ENCODE peak calls at places on chromosomes 3 and 15, in five cellular contexts. P is PC-9, O is neural progenitor cell, J is mammary epithelial cell, H is hepatocyte. T is an unnamed sample.

GRCh38 chr3:32354362-32354778 is 37.3 kb upstream of the CMTM7 start:
- DNase-seq in J (no peak), P (no peak), O (no peak), H (peak), T (no peak)

GRCh38 chr3:192570757-192571156 is 156.6 kb downstream of the FGF12 start:
- DNase-seq in O (no peak), H (no peak), P (no peak), J (peak), T (no peak)

GRCh38 chr3:142259359-142259758 is 34.0 kb upstream of the GK5 start:
- DNase-seq in J (no peak), O (peak), H (no peak), P (no peak), T (no peak)

GRCh38 chr15:80107774-80108173 is 45.0 kb upstream of the FAH start:
- DNase-seq in P (no peak), H (no peak), J (no peak), O (no peak), T (no peak)

GRCh38 chr15:32694222-32694983 is 23.4 kb upstream of the GREM1 start:
- DNase-seq in O (no peak), P (no peak), H (no peak), J (no peak), T (no peak)

GRCh38 chr3:37953226-37953625 is 37.4 kb upstream of the VILL start:
- DNase-seq in J (no peak), P (no peak), O (no peak), H (no peak), T (no peak)

GRCh38 chr3:136195258-136196063 is 674 bp downstream of the MSL2 start:
- DNase-seq in J (peak), P (peak), O (peak), H (peak), T (peak)

GRCh38 chr15:63173116-63173470 is 15.8 kb upstream of the RPS27L start:
- DNase-seq in O (no peak), P (no peak), J (no peak), H (no peak), T (no peak)

GRCh38 chr15:56052389-56053045 is 59.1 kb upstream of the NEDD4 start:
- DNase-seq in O (peak), H (peak), P (peak), J (peak), T (peak)

GRCh38 chr15:31343831-31344230 is 17.2 kb downstream of the KLF13 start:
- DNase-seq in H (no peak), P (no peak), J (no peak), O (no peak), T (no peak)

GRCh38 chr3:33658971-33659848 is 58.8 kb downstream of the CLASP2 start:
- DNase-seq in P (no peak), J (peak), H (peak), O (peak), T (no peak)

GRCh38 chr15:59952960-59953359 is 51.2 kb upstream of the FOXB1 start:
- DNase-seq in P (no peak), H (no peak), O (no peak), J (no peak), T (no peak)

GRCh38 chr3:29319262-29319661 is 38.4 kb downstream of the RBMS3 start:
- DNase-seq in P (no peak), J (no peak), O (no peak), H (no peak), T (no peak)

GRCh38 chr3:133878518-133878917 is 17.2 kb downstream of the RAB6B start:
- DNase-seq in P (no peak), H (no peak), O (no peak), J (no peak), T (no peak)

GRCh38 chr3:166191406-166191805 is 354.2 kb upstream of the BCHE start:
- DNase-seq in P (no peak), O (no peak), H (peak), J (peak), T (no peak)

GRCh38 chr3:8606666-8607065 is 37.9 kb downstream of the SSUH2 start:
- DNase-seq in O (no peak), J (no peak), H (no peak), P (no peak), T (no peak)

GRCh38 chr15:33068531-33068990 is 126.0 kb downstream of the FMN1 start:
- DNase-seq in O (peak), H (no peak), J (peak), P (peak), T (no peak)

GRCh38 chr3:186209810-186210752 is 101.2 kb upstream of the ETV5 start:
- DNase-seq in H (peak), O (peak), P (peak), J (peak), T (no peak)

GRCh38 chr3:10506696-10507095 is 1.3 kb upstream of the ATP2B2 start:
- DNase-seq in J (no peak), O (no peak), H (no peak), P (no peak), T (no peak)

GRCh38 chr15:47505712-47506542 is 211.4 kb upstream of the SEMA6D start:
- DNase-seq in H (peak), P (no peak), O (no peak), J (no peak), T (no peak)

GRCh38 chr3:134527037-134527436 is 41.2 kb downstream of the CEP63 start:
- DNase-seq in J (peak), P (no peak), O (peak), H (no peak), T (no peak)

GRCh38 chr3:111676177-111677021 is 81.3 kb upstream of the ZBED2 start:
- DNase-seq in P (peak), J (peak), H (peak), O (no peak), T (no peak)

GRCh38 chr3:4838621-4839022 is 140.6 kb upstream of the BHLHE40 start:
- DNase-seq in H (no peak), P (no peak), J (no peak), O (no peak), T (no peak)

GRCh38 chr15:64014995-64015394 is 31.3 kb downstream of the DAPK2 start:
- DNase-seq in O (no peak), P (no peak), H (no peak), J (no peak), T (no peak)

GRCh38 chr15:34609658-34610057 is 26.2 kb upstream of the GOLGA8B start:
- DNase-seq in P (no peak), O (no peak), J (no peak), H (no peak), T (no peak)
- H3K4me3 ChIP-seq in P (no peak), O (no peak), J (no peak), H (no peak), T (no peak)

GRCh38 chr3:128845119-128845518 is 34.3 kb upstream of the ACAD9 start:
- DNase-seq in H (no peak), J (no peak), O (peak), P (peak), T (no peak)
- H3K27ac ChIP-seq in H (no peak), J (no peak), O (no peak), P (no peak), T (no peak)

GRCh38 chr3:98733055-98733777 is 29.9 kb upstream of the ST3GAL6 start:
- DNase-seq in O (peak), J (peak), H (peak), P (peak), T (no peak)
- TF ChIP-seq EZH2 in O (peak), J (no peak), H (no peak), P (no peak), T (no peak)

GRCh38 chr15:28117591-28117990 is 18.5 kb upstream of the OCA2 start:
- DNase-seq in P (no peak), J (no peak), H (no peak), O (no peak), T (no peak)

GRCh38 chr15:28118083-28118482 is 19.0 kb upstream of the OCA2 start:
- DNase-seq in O (no peak), P (no peak), J (no peak), H (no peak), T (no peak)

GRCh38 chr15:28120359-28120640 is 21.2 kb upstream of the OCA2 start:
- DNase-seq in J (no peak), O (no peak), P (no peak), H (no peak), T (no peak)

GRCh38 chr15:28116521-28117488 is 17.7 kb upstream of the OCA2 start:
- DNase-seq in O (no peak), J (no peak), H (no peak), P (no peak), T (no peak)

DNA sequence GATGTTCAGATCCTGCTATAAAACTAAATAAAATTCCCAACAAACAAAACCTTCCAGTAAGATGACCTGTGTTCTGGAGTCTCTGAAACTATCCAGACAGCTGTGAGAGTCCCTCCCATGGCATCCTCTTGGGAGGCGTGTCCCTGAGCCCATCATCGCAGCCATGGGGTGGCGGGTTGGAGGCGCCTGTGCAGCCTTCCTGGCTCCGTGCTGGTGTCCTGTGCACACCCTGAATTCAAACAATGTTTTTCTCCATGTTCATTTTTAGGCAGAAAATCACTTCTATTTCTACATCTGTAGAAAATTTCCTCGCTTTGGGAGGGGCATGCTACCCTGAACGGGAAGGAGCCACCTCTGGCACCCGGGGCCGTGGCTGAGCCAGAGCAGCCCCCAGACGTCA is 19.4 kb upstream of the OCA2 start:
- DNase-seq in P (no peak), O (no peak), J (no peak), H (no peak), T (no peak)
- H3K4me3 ChIP-seq in P (no peak), O (no peak), J (no peak), H (no peak), T (no peak)

GRCh38 chr3:40291471-40291870 is 18.0 kb upstream of the EIF1B start:
- DNase-seq in H (no peak), J (no peak), P (no peak), O (no peak), T (no peak)
- H3K27ac ChIP-seq in H (no peak), J (no peak), P (no peak), O (no peak), T (no peak)

T was measured in HCT116.